ENCODE peak calls at places on chromosomes 5 and 9, in ten cellular contexts. X is A549; R is stimulated activated naive CD8-positive, alpha-beta T cell treated with anti-CD3 and anti-CD28 coated beads, Interleukin-15, Interleukin-2, amounts not matched to agents 100 U/mL and 50 U/mL, for 24 hours; Q is retina; I is nephron progenitor cell; D is OCI-LY7; V is GM12865; B is GDM1; A is stimulated activated CD4-positive, alpha-beta T cell treated with anti-CD3 and anti-CD28 coated beads, Interleukin-12 subunit alpha, Interleukin-12 subunit beta, amount 100 ng/mL, for 4 hours; T is PC-3. E is an unnamed sample.

GRCh38 chr5:946720-947625 is 54.3 kb downstream of the TRIP13 start:
- DNase-seq in X (no peak), R (no peak), Q (no peak), I (no peak), D (no peak), V (no peak), B (no peak), A (no peak), T (no peak), E (no peak)

GRCh38 chr9:126516936-126517750 is 96.6 kb upstream of the LMX1B start:
- DNase-seq in X (peak), R (peak), Q (peak), I (peak), D (peak), V (no peak), B (no peak), A (peak), T (peak), E (no peak)

GRCh38 chr9:69122086-69122390 is 52.0 kb upstream of the TJP2 start:
- DNase-seq in X (peak), R (peak), Q (peak), I (peak), D (no peak), V (peak), B (no peak), A (peak), T (peak), E (peak)

GRCh38 chr5:68554566-68555279 is 339.2 kb downstream of the PIK3R1 start:
- DNase-seq in X (peak), R (no peak), Q (no peak), I (no peak), D (no peak), V (no peak), B (no peak), A (no peak), T (no peak), E (no peak)

GRCh38 chr5:168317521-168318147 is 26.2 kb downstream of the WWC1 start:
- DNase-seq in X (peak), R (no peak), Q (peak), I (peak), D (no peak), V (no peak), B (no peak), A (no peak), T (peak), E (peak)

GRCh38 chr5:1239514-1240251 is 14.5 kb downstream of the SLC6A18 start:
- DNase-seq in X (no peak), R (no peak), Q (no peak), I (no peak), D (no peak), V (no peak), B (no peak), A (no peak), T (no peak), E (no peak)

GRCh38 chr9:1732670-1733069 is 282.5 kb upstream of the SMARCA2 start:
- DNase-seq in X (peak), R (no peak), Q (no peak), I (no peak), D (peak), V (peak), B (no peak), A (no peak), T (peak), E (no peak)

GRCh38 chr9:20640331-20641187 is 18.3 kb upstream of the MLLT3 start:
- DNase-seq in X (no peak), R (peak), Q (peak), I (no peak), D (peak), V (peak), B (no peak), A (peak), T (peak), E (no peak)

GRCh38 chr5:57184322-57184721 is 10.5 kb downstream of the GPBP1 start:
- DNase-seq in X (peak), R (no peak), Q (no peak), I (no peak), D (peak), V (no peak), B (no peak), A (no peak), T (no peak), E (no peak)

GRCh38 chr5:167578977-167579700 is 712.3 kb upstream of the WWC1 start:
- DNase-seq in X (no peak), R (no peak), Q (no peak), I (no peak), D (no peak), V (no peak), B (no peak), A (no peak), T (no peak), E (no peak)

GRCh38 chr9:98222885-98223640 is 30.6 kb upstream of the CORO2A start:
- DNase-seq in X (peak), R (no peak), Q (no peak), I (no peak), D (no peak), V (no peak), B (no peak), A (no peak), T (peak), E (no peak)

E was measured in HuH-7.5.